ENCODE peak calls at places on chromosomes 12 and 14, in nine cellular contexts. A, Z, V, K, X, I, J, B and Q are unnamed samples.

GRCh38 chr12:13196302-13196921 is at the start of gene EMP1:
- DNase-seq in V (peak; percentile 100), J (no peak), Z (peak; percentile 80), K (peak; percentile 55), B (peak; percentile 46), A (peak; percentile 4), X (peak; percentile 78), I (peak; percentile 100), Q (no peak)

GRCh38 chr12:122215789-122216188 is 10.1 kb downstream of the DIABLO start:
- DNase-seq in V (no peak), B (no peak), I (peak; percentile 52), A (no peak), J (no peak), K (no peak), Z (no peak), X (no peak), Q (no peak)

GRCh38 chr12:52037248-52037861 is 13.9 kb upstream of the NR4A1 start:
- DNase-seq in V (no peak), A (peak; percentile 14), J (no peak), X (no peak), Z (peak; percentile 74), B (no peak), I (peak; percentile 51), K (no peak), Q (no peak)

GRCh38 chr12:50192908-50193307 is 25.7 kb upstream of the CERS5 start:
- DNase-seq in Z (no peak), A (no peak), K (no peak), X (no peak), I (peak; percentile 77), J (no peak), V (no peak), B (no peak), Q (no peak)

GRCh38 chr12:9064815-9065606 is 50.7 kb downstream of the A2M start:
- DNase-seq in B (no peak), V (peak; percentile 10), I (peak; percentile 9), J (no peak), K (no peak), X (peak; percentile 83), Z (peak; percentile 88), A (peak; percentile 81), Q (peak; percentile 76)

GRCh38 chr12:81147286-81147919 is 69.5 kb downstream of the ACSS3 start:
- DNase-seq in Z (no peak), J (no peak), I (no peak), K (no peak), X (no peak), A (peak; percentile 63), B (no peak), V (no peak), Q (peak; percentile 45)

GRCh38 chr12:124593176-124593575 is 25.8 kb upstream of the NCOR2 start:
- DNase-seq in A (no peak), J (no peak), Z (no peak), K (no peak), V (no peak), X (no peak), I (no peak), B (no peak), Q (no peak)

GRCh38 chr14:99207456-99207855 is 64.5 kb downstream of the BCL11B start:
- DNase-seq in J (no peak), Z (no peak), X (no peak), I (no peak), A (no peak), B (no peak), V (no peak), K (no peak), Q (no peak)

GRCh38 chr12:6872073-6873048 is 742 bp downstream of the SPSB2 start:
- DNase-seq in B (peak; percentile 78), I (no peak), V (no peak), A (peak; percentile 82), X (peak; percentile 80), J (peak; percentile 21), Z (peak; percentile 96), K (peak; percentile 76), Q (peak; percentile 40)

GRCh38 chr12:3655331-3655900 is 97.5 kb downstream of the CRACR2A start:
- DNase-seq in K (no peak), B (peak; percentile 40), X (peak; percentile 12), A (peak; percentile 57), V (no peak), I (no peak), J (no peak), Z (no peak), Q (peak; percentile 27)

GRCh38 chr12:40382217-40382616 is 157.4 kb downstream of the LRRK2 start:
- DNase-seq in B (no peak), A (no peak), K (no peak), I (no peak), Z (no peak), X (no peak), V (no peak), J (no peak), Q (no peak)

GRCh38 chr14:96304956-96305355 is 48.9 kb downstream of the BDKRB1 start:
- DNase-seq in K (no peak), J (no peak), V (no peak), X (no peak), B (no peak), Z (no peak), I (no peak), A (no peak), Q (no peak)

GRCh38 chr12:4828176-4828575 is 81.5 kb upstream of the KCNA1 start:
- DNase-seq in Z (no peak), I (no peak), J (no peak), K (no peak), X (no peak), B (no peak), A (no peak), V (no peak), Q (no peak)

GRCh38 chr12:49627752-49628360 is 4.5 kb downstream of the PRPF40B start:
- DNase-seq in B (no peak), J (no peak), A (no peak), X (no peak), Z (no peak), I (peak; percentile 65), K (no peak), V (peak; percentile 26), Q (no peak)

GRCh38 chr14:76752744-76753143 is 8.5 kb upstream of the VASH1 start:
- DNase-seq in V (no peak), X (peak; percentile 61), J (no peak), Z (no peak), B (no peak), I (no peak), A (no peak), K (no peak), Q (no peak)

GRCh38 chr14:22780941-22781605 is 14.6 kb downstream of the OXA1L start:
- DNase-seq in Z (no peak), I (no peak), X (no peak), K (no peak), A (no peak), J (no peak), V (no peak), B (no peak), Q (no peak)

GRCh38 chr12:34403706-34404376 is 381.5 kb downstream of the ALG10 start:
- DNase-seq in B (no peak), I (no peak), J (no peak), Z (no peak), X (no peak), A (no peak), K (no peak), V (no peak), Q (no peak)

GRCh38 chr14:24834951-24835350 is 201.0 kb upstream of the GZMB start:
- DNase-seq in Z (no peak), I (no peak), V (no peak), K (no peak), A (no peak), J (no peak), B (no peak), X (no peak), Q (no peak)

GRCh38 chr14:92832137-92832700 is 38.1 kb downstream of the GOLGA5 start:
- DNase-seq in J (no peak), I (no peak), V (no peak), B (no peak), K (no peak), A (no peak), Z (no peak), X (no peak), Q (no peak)

GRCh38 chr14:68103841-68104240 is 284.3 kb downstream of the RAD51B start:
- DNase-seq in I (no peak), J (no peak), Z (no peak), A (no peak), B (no peak), X (no peak), V (no peak), K (no peak), Q (no peak)

GRCh38 chr12:69026341-69026740 is 93.4 kb upstream of the CPM start:
- DNase-seq in Z (no peak), K (no peak), I (no peak), V (no peak), X (no peak), J (no peak), A (no peak), B (no peak), Q (no peak)

GRCh38 chr12:105640780-105641179 is 310.3 kb downstream of the C12orf75 start:
- DNase-seq in I (peak; percentile 58), Z (no peak), J (no peak), A (peak; percentile 17), B (no peak), K (no peak), X (no peak), V (no peak), Q (no peak)

GRCh38 chr12:116613256-116613655 is 54.1 kb downstream of the MAP1LC3B2 start:
- DNase-seq in V (no peak), A (no peak), Z (no peak), X (peak; percentile 58), I (no peak), K (no peak), J (no peak), B (no peak), Q (peak; percentile 58)